ENCODE peak calls at places on chromosomes 13 and 19, in five cellular contexts. F is HepG2, X is PC-3, Q is transverse colon, S is thoracic aorta. J is an unnamed sample.

GRCh38 chr13:112545866-112546265 is 42.1 kb downstream of the TUBGCP3 start:
- DNase-seq in Q (no peak), S (no peak), F (no peak), X (no peak), J (no peak)

GRCh38 chr13:60418954-60419353 is 21.9 kb downstream of the TDRD3 start:
- DNase-seq in S (no peak), Q (no peak), X (no peak), F (no peak), J (no peak)

GRCh38 chr13:92074658-92075057 is 676.2 kb downstream of the GPC5 start:
- DNase-seq in S (no peak), F (peak; percentile 28), Q (no peak), X (peak; percentile 7), J (peak; percentile 39)

GRCh38 chr13:73754727-73755292 is 379.4 kb downstream of the KLF12 start:
- DNase-seq in Q (no peak), S (no peak), X (peak; percentile 85), F (peak; percentile 59), J (peak; percentile 25)

GRCh38 chr19:15418112-15418587 is 638 bp downstream of the AKAP8L start:
- DNase-seq in X (peak; percentile 26), S (no peak), F (no peak), Q (no peak), J (peak; percentile 29)

GRCh38 chr13:83453723-83454122 is 428.6 kb downstream of the SLITRK1 start:
- DNase-seq in X (no peak), F (no peak), Q (no peak), S (no peak), J (no peak)

GRCh38 chr13:95502216-95502615 is 50.3 kb upstream of the CLDN10 start:
- DNase-seq in F (no peak), X (no peak), Q (no peak), S (no peak), J (no peak)

GRCh38 chr19:3142292-3142670 is 6.4 kb downstream of the GNA15 start:
- DNase-seq in Q (no peak), S (no peak), F (no peak), X (peak; percentile 81), J (no peak)

GRCh38 chr13:48585456-48585840 is 52.6 kb upstream of the RCBTB2 start:
- DNase-seq in F (peak; percentile 43), X (peak; percentile 89), Q (peak; percentile 31), S (no peak), J (peak; percentile 55)

GRCh38 chr19:55467236-55468053 is 2.9 kb upstream of the C19orf85 start:
- DNase-seq in Q (peak; percentile 75), F (peak; percentile 69), X (peak; percentile 68), S (no peak), J (peak; percentile 79)

GRCh38 chr13:76764429-76764828 is 121.8 kb downstream of the KCTD12 start:
- DNase-seq in X (peak; percentile 36), Q (peak; percentile 16), F (no peak), S (no peak), J (peak; percentile 57)

GRCh38 chr13:64371461-64371860 is 2858.7 kb downstream of the PCDH9 start:
- DNase-seq in X (no peak), Q (no peak), F (no peak), S (no peak), J (no peak)

GRCh38 chr13:75226755-75227435 is 255.1 kb downstream of the TBC1D4 start:
- DNase-seq in X (peak; percentile 89), S (no peak), Q (no peak), F (no peak), J (no peak)

GRCh38 chr19:1259206-1259872 is 9.8 kb upstream of the CIRBP start:
- DNase-seq in Q (peak; percentile 88), F (peak; percentile 86), S (no peak), X (peak; percentile 38), J (no peak)
- H3K9me3 ChIP-seq in Q (no peaks in the 10 kb centered on the region), F (no peaks in the 10 kb centered on the region), S (no peaks in the 10 kb centered on the region), X (no peaks in the 10 kb centered on the region), J (no peaks in the 10 kb centered on the region)

DNA sequence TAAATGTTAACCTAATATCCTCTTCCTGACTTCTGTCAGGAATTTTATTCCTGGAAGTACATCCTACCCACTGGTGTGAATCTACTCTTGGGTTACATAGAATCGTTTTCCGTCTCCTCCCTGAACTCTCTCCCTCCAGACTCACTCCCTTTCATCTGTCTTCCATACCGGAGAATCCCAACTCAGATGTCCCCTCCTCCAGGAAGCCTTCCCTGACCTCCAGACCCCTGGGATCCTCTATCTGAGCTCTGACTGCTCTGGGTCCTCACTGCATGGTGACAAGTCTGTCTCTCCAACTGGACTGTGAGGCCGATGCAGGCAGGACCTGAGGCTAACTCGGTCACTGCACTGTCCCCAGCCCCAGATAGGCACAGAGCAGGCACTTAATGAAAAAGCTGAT is 24.6 kb downstream of the OPA3 start:
- DNase-seq in X (no peak), F (no peak), S (no peak), Q (no peak), J (no peak)
- H3K4me1 ChIP-seq in X (peaks cover 5% of the 10 kb centered on the region), F (peaks cover 8% of the 10 kb centered on the region), S (no peaks in the 10 kb centered on the region), Q (no peaks in the 10 kb centered on the region), J (peaks cover 8% of the 10 kb centered on the region)

GRCh38 chr19:4277051-4277700 is 1.9 kb upstream of the SHD start:
- DNase-seq in Q (no peak), F (no peak), X (no peak), S (no peak), J (no peak)
- H3K27ac ChIP-seq in Q (no peak overlapping the region), F (no peak overlapping the region), X (no peak overlapping the region), S (no peak overlapping the region), J (no peak overlapping the region)

DNA sequence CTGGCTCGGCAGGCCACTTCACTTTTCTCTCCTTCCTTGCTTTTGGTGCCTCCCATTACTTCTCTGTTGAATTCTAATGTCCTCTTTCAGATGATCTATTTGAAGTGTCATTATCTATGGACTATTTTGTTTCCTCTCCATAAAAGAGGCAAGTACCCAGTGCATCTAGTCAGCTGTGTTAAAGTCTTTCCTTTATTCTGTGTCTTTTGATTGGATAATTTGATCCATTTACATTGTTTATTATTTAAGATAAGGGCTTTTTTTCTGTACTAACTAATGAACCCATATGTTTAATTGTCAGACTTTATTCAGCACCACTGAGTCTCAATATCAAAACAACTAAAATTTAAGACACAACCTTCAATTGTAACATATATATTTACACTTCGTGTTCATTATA is 36.4 kb downstream of the IGFL3 start:
- DNase-seq in X (no peak), F (no peak), Q (no peak), S (no peak), J (no peak)
- H3K9me3 ChIP-seq in X (peaks cover 5% of the 10 kb centered on the region), F (peaks cover 15% of the 10 kb centered on the region), Q (peaks cover 5% of the 10 kb centered on the region), S (peaks cover 21% of the 10 kb centered on the region), J (no peaks in the 10 kb centered on the region)

J was measured in testis.